ENCODE peak calls at places on chromosomes 7 and 10, in seven cellular contexts. W, S, G, P, D, I and N are unnamed samples.

GRCh38 chr10:36336315-36336714 is 694.2 kb upstream of the FZD8 start:
- DNase-seq in W (no peak), S (no peak), G (no peak), P (no peak), D (no peak), I (no peak), N (no peak)

GRCh38 chr10:35916791-35917190 is 274.7 kb upstream of the FZD8 start:
- DNase-seq in W (no peak), S (no peak), G (no peak), P (no peak), D (no peak), I (no peak), N (no peak)

GRCh38 chr7:121351682-121352081 is 22.9 kb downstream of the WNT16 start:
- DNase-seq in W (no peak), S (no peak), G (no peak), P (no peak), D (no peak), I (no peak), N (no peak)

GRCh38 chr7:106841896-106842390 is 23.1 kb upstream of the PIK3CG start:
- DNase-seq in W (no peak), S (no peak), G (no peak), P (no peak), D (no peak), I (no peak), N (no peak)

GRCh38 chr10:102118867-102119266 is 1.3 kb downstream of the LDB1 start:
- DNase-seq in W (no peak), S (peak), G (no peak), P (no peak), D (no peak), I (peak), N (peak)

GRCh38 chr7:27684491-27684890 is 21.8 kb upstream of the HIBADH start:
- DNase-seq in W (no peak), S (no peak), G (no peak), P (no peak), D (no peak), I (no peak), N (no peak)

GRCh38 chr7:106623315-106623660 is 37.7 kb downstream of the CCDC71L start:
- DNase-seq in W (no peak), S (no peak), G (no peak), P (no peak), D (no peak), I (no peak), N (no peak)

GRCh38 chr7:29977926-29978652 is 11.5 kb downstream of the SCRN1 start:
- DNase-seq in W (no peak), S (peak), G (no peak), P (no peak), D (no peak), I (no peak), N (no peak)

GRCh38 chr7:104998040-104998752 is 15.8 kb upstream of the KMT2E start:
- DNase-seq in W (no peak), S (no peak), G (no peak), P (no peak), D (no peak), I (no peak), N (no peak)

GRCh38 chr7:20785211-20786048 is 1.3 kb downstream of the SP8 start:
- DNase-seq in W (no peak), S (peak), G (no peak), P (no peak), D (no peak), I (no peak), N (no peak)

GRCh38 chr7:369981-370621 is 80.1 kb downstream of the FOXL3 start:
- DNase-seq in W (no peak), S (no peak), G (peak), P (no peak), D (no peak), I (no peak), N (peak)

GRCh38 chr10:118571123-118571522 is 24.3 kb downstream of the PRLHR start:
- DNase-seq in W (peak), S (no peak), G (no peak), P (no peak), D (no peak), I (no peak), N (no peak)

GRCh38 chr10:71840177-71840711 is 10.8 kb downstream of the PSAP start:
- DNase-seq in W (peak), S (peak), G (no peak), P (no peak), D (peak), I (peak), N (peak)

GRCh38 chr10:67075381-67076001 is 149.7 kb downstream of the LRRTM3 start:
- DNase-seq in W (no peak), S (no peak), G (no peak), P (no peak), D (no peak), I (no peak), N (no peak)

GRCh38 chr10:89301231-89301630 is 615 bp upstream of the IFIT2 start:
- DNase-seq in W (peak), S (no peak), G (no peak), P (no peak), D (no peak), I (peak), N (peak)